ENCODE peak calls at places on chromosomes 6 and 20, in five cellular contexts. One of them, this sample, is unnamed.

GRCh38 chr6:29743568-29743967 is 20.3 kb downstream of the HLA-F start:
- DNase-seq in CD4-positive, alpha-beta T cell: no peak
- DNase-seq in hepatic stellate cell: no peak
- DNase-seq in endothelial cell: no peak
- DNase-seq in NCI-H2029: no peak
- DNase-seq in this sample: no peak

GRCh38 chr6:124073820-124074587 is 270.3 kb downstream of the NKAIN2 start:
- DNase-seq in NCI-H2029: no peak
- DNase-seq in hepatic stellate cell: no peak
- DNase-seq in CD4-positive, alpha-beta T cell: no peak
- DNase-seq in endothelial cell: no peak
- DNase-seq in this sample: no peak

GRCh38 chr20:35048739-35049138 is 43.9 kb downstream of the TRPC4AP start:
- DNase-seq in CD4-positive, alpha-beta T cell: no peak
- DNase-seq in endothelial cell: no peak
- DNase-seq in hepatic stellate cell: no peak
- DNase-seq in NCI-H2029: no peak
- DNase-seq in this sample: no peak

GRCh38 chr20:41011551-41012067 is 17.0 kb upstream of the TOP1 start:
- DNase-seq in hepatic stellate cell: no peak
- DNase-seq in CD4-positive, alpha-beta T cell: no peak
- DNase-seq in endothelial cell: no peak
- DNase-seq in NCI-H2029: no peak
- DNase-seq in this sample: no peak

GRCh38 chr6:113756290-113756665 is 100.9 kb upstream of the MARCKS start:
- DNase-seq in hepatic stellate cell: no peak
- DNase-seq in CD4-positive, alpha-beta T cell: no peak
- DNase-seq in endothelial cell: no peak
- DNase-seq in NCI-H2029: no peak
- DNase-seq in this sample: no peak

GRCh38 chr6:41638002-41638800 is at the start of gene MDFI:
- DNase-seq in CD4-positive, alpha-beta T cell: no peak
- DNase-seq in NCI-H2029: no peak
- DNase-seq in hepatic stellate cell: no peak
- DNase-seq in endothelial cell: peak; percentile 64
- DNase-seq in this sample: no peak

GRCh38 chr20:34068001-34068400 is 44.0 kb downstream of the EIF2S2 start:
- DNase-seq in CD4-positive, alpha-beta T cell: no peak
- DNase-seq in NCI-H2029: no peak
- DNase-seq in hepatic stellate cell: no peak
- DNase-seq in endothelial cell: no peak
- DNase-seq in this sample: no peak

GRCh38 chr6:47292944-47293343 is 16.8 kb downstream of the TNFRSF21 start:
- DNase-seq in NCI-H2029: no peak
- DNase-seq in endothelial cell: no peak
- DNase-seq in hepatic stellate cell: no peak
- DNase-seq in CD4-positive, alpha-beta T cell: no peak
- DNase-seq in this sample: no peak

GRCh38 chr20:41014557-41015088 is 14.0 kb upstream of the TOP1 start:
- DNase-seq in NCI-H2029: no peak
- DNase-seq in endothelial cell: no peak
- DNase-seq in hepatic stellate cell: no peak
- DNase-seq in CD4-positive, alpha-beta T cell: no peak
- DNase-seq in this sample: no peak

GRCh38 chr20:24444531-24445190 is 24.8 kb upstream of the SYNDIG1 start:
- DNase-seq in hepatic stellate cell: no peak
- DNase-seq in NCI-H2029: no peak
- DNase-seq in endothelial cell: no peak
- DNase-seq in CD4-positive, alpha-beta T cell: no peak
- DNase-seq in this sample: no peak

GRCh38 chr20:41275181-41275793 is 42.2 kb downstream of the ZHX3 start:
- DNase-seq in NCI-H2029: peak; percentile 3
- DNase-seq in endothelial cell: no peak
- DNase-seq in hepatic stellate cell: peak; percentile 44
- DNase-seq in CD4-positive, alpha-beta T cell: no peak
- DNase-seq in this sample: no peak

GRCh38 chr20:6768228-6769185 is 1.0 kb downstream of the BMP2 start:
- DNase-seq in endothelial cell: peak; percentile 35
- DNase-seq in CD4-positive, alpha-beta T cell: no peak
- DNase-seq in hepatic stellate cell: peak; percentile 32
- DNase-seq in NCI-H2029: no peak
- DNase-seq in this sample: no peak

GRCh38 chr6:135722679-135723078 is 128.8 kb upstream of the PDE7B start:
- DNase-seq in CD4-positive, alpha-beta T cell: no peak
- DNase-seq in hepatic stellate cell: peak; percentile 38
- DNase-seq in endothelial cell: no peak
- DNase-seq in NCI-H2029: no peak
- DNase-seq in this sample: no peak

GRCh38 chr6:149062653-149063348 is 254.7 kb upstream of the TAB2 start:
- DNase-seq in hepatic stellate cell: no peak
- DNase-seq in CD4-positive, alpha-beta T cell: no peak
- DNase-seq in NCI-H2029: no peak
- DNase-seq in endothelial cell: no peak
- DNase-seq in this sample: no peak

GRCh38 chr20:48732081-48732829 is 95.5 kb downstream of the PREX1 start:
- DNase-seq in hepatic stellate cell: no peak
- DNase-seq in NCI-H2029: no peak
- DNase-seq in CD4-positive, alpha-beta T cell: no peak
- DNase-seq in endothelial cell: no peak
- DNase-seq in this sample: no peak

GRCh38 chr6:42532038-42532669 is 31.7 kb upstream of the UBR2 start:
- DNase-seq in NCI-H2029: peak; percentile 51
- DNase-seq in endothelial cell: peak; percentile 14
- DNase-seq in CD4-positive, alpha-beta T cell: no peak
- DNase-seq in hepatic stellate cell: peak; percentile 53
- DNase-seq in this sample: no peak

GRCh38 chr6:130466052-130466743 is 100.4 kb downstream of the TMEM200A start:
- DNase-seq in CD4-positive, alpha-beta T cell: no peak
- DNase-seq in endothelial cell: no peak
- DNase-seq in hepatic stellate cell: no peak
- DNase-seq in NCI-H2029: no peak
- DNase-seq in this sample: no peak

GRCh38 chr6:41546866-41547798 is 951 bp downstream of the FOXP4 start:
- DNase-seq in endothelial cell: peak; percentile 57
- DNase-seq in hepatic stellate cell: peak; percentile 54
- DNase-seq in NCI-H2029: peak; percentile 17
- DNase-seq in CD4-positive, alpha-beta T cell: peak; percentile 25
- DNase-seq in this sample: no peak

GRCh38 chr20:17624551-17625245 is 54.8 kb downstream of the DSTN start:
- DNase-seq in hepatic stellate cell: no peak
- DNase-seq in CD4-positive, alpha-beta T cell: no peak
- DNase-seq in endothelial cell: no peak
- DNase-seq in NCI-H2029: no peak
- DNase-seq in this sample: no peak

GRCh38 chr6:111837641-111838500 is 35.4 kb downstream of the FYN start:
- DNase-seq in endothelial cell: no peak
- DNase-seq in CD4-positive, alpha-beta T cell: no peak
- DNase-seq in hepatic stellate cell: no peak
- DNase-seq in NCI-H2029: no peak
- DNase-seq in this sample: peak; percentile 60

GRCh38 chr6:122692175-122692598 is 82.0 kb downstream of the PKIB start:
- DNase-seq in NCI-H2029: no peak
- DNase-seq in hepatic stellate cell: peak; percentile 9
- DNase-seq in endothelial cell: no peak
- DNase-seq in CD4-positive, alpha-beta T cell: no peak
- DNase-seq in this sample: no peak

GRCh38 chr20:54049156-54049555 is 21.2 kb downstream of the BCAS1 start:
- DNase-seq in endothelial cell: no peak
- DNase-seq in NCI-H2029: no peak
- DNase-seq in CD4-positive, alpha-beta T cell: no peak
- DNase-seq in hepatic stellate cell: no peak
- DNase-seq in this sample: no peak

GRCh38 chr20:62308102-62308822 is 5.5 kb downstream of the ADRM1 start:
- DNase-seq in hepatic stellate cell: no peak
- DNase-seq in CD4-positive, alpha-beta T cell: no peak
- DNase-seq in endothelial cell: no peak
- DNase-seq in NCI-H2029: no peak
- DNase-seq in this sample: no peak

GRCh38 chr6:44221961-44222335 is 1.4 kb upstream of the SLC29A1 start:
- DNase-seq in endothelial cell: no peak
- DNase-seq in NCI-H2029: no peak
- DNase-seq in CD4-positive, alpha-beta T cell: no peak
- DNase-seq in hepatic stellate cell: no peak
- DNase-seq in this sample: no peak

GRCh38 chr6:136920858-136921520 is 1.1 kb upstream of the SLC35D3 start:
- DNase-seq in NCI-H2029: no peak
- DNase-seq in hepatic stellate cell: peak; percentile 30
- DNase-seq in endothelial cell: peak; percentile 10
- DNase-seq in CD4-positive, alpha-beta T cell: no peak
- DNase-seq in this sample: no peak

GRCh38 chr20:33630507-33630906 is 31.6 kb upstream of the C20orf144 start:
- DNase-seq in hepatic stellate cell: no peak
- DNase-seq in endothelial cell: no peak
- DNase-seq in NCI-H2029: no peak
- DNase-seq in CD4-positive, alpha-beta T cell: no peak
- DNase-seq in this sample: no peak

GRCh38 chr20:20259534-20259933 is 108.4 kb upstream of the INSM1 start:
- DNase-seq in CD4-positive, alpha-beta T cell: no peak
- DNase-seq in endothelial cell: no peak
- DNase-seq in NCI-H2029: no peak
- DNase-seq in hepatic stellate cell: no peak
- DNase-seq in this sample: no peak

GRCh38 chr6:18326001-18326400 is 61.1 kb upstream of the RNF144B start:
- DNase-seq in hepatic stellate cell: no peak
- DNase-seq in endothelial cell: no peak
- DNase-seq in NCI-H2029: no peak
- DNase-seq in CD4-positive, alpha-beta T cell: no peak
- DNase-seq in this sample: no peak

GRCh38 chr20:63594043-63594561 is 20.1 kb upstream of the HELZ2 start:
- DNase-seq in NCI-H2029: no peak
- DNase-seq in endothelial cell: no peak
- DNase-seq in CD4-positive, alpha-beta T cell: no peak
- DNase-seq in hepatic stellate cell: no peak
- DNase-seq in this sample: no peak

GRCh38 chr6:111813247-111814162 is 59.7 kb downstream of the FYN start:
- DNase-seq in endothelial cell: no peak
- DNase-seq in NCI-H2029: no peak
- DNase-seq in hepatic stellate cell: no peak
- DNase-seq in CD4-positive, alpha-beta T cell: no peak
- DNase-seq in this sample: no peak

GRCh38 chr20:51570755-51571469 is 28.4 kb upstream of the NFATC2 start:
- DNase-seq in CD4-positive, alpha-beta T cell: no peak
- DNase-seq in NCI-H2029: no peak
- DNase-seq in hepatic stellate cell: peak; percentile 56
- DNase-seq in endothelial cell: no peak
- DNase-seq in this sample: no peak

GRCh38 chr20:35773154-35773751 is 1.4 kb downstream of the PHF20 start:
- DNase-seq in NCI-H2029: no peak
- DNase-seq in hepatic stellate cell: no peak
- DNase-seq in CD4-positive, alpha-beta T cell: no peak
- DNase-seq in endothelial cell: peak; percentile 37
- DNase-seq in this sample: peak; percentile 46

GRCh38 chr6:109096198-109096597 is 891 bp downstream of the CEP57L1 start:
- DNase-seq in NCI-H2029: no peak
- DNase-seq in hepatic stellate cell: no peak
- DNase-seq in endothelial cell: no peak
- DNase-seq in CD4-positive, alpha-beta T cell: no peak
- DNase-seq in this sample: no peak

GRCh38 chr20:32168184-32168910 is 39.2 kb downstream of the PLAGL2 start:
- DNase-seq in hepatic stellate cell: no peak
- DNase-seq in CD4-positive, alpha-beta T cell: no peak
- DNase-seq in endothelial cell: no peak
- DNase-seq in NCI-H2029: peak; percentile 13
- DNase-seq in this sample: no peak

GRCh38 chr20:3420211-3420707 is 12.8 kb upstream of the DNAAF9 start:
- DNase-seq in hepatic stellate cell: no peak
- DNase-seq in NCI-H2029: peak; percentile 97
- DNase-seq in endothelial cell: no peak
- DNase-seq in CD4-positive, alpha-beta T cell: no peak
- DNase-seq in this sample: peak; percentile 62

GRCh38 chr20:39849664-39850063 is 839.4 kb downstream of the MAFB start:
- DNase-seq in NCI-H2029: peak; percentile 51
- DNase-seq in hepatic stellate cell: peak; percentile 44
- DNase-seq in CD4-positive, alpha-beta T cell: no peak
- DNase-seq in endothelial cell: no peak
- DNase-seq in this sample: no peak

GRCh38 chr6:30881987-30882763 is 2.1 kb upstream of the DDR1 start:
- DNase-seq in CD4-positive, alpha-beta T cell: no peak
- DNase-seq in hepatic stellate cell: peak; percentile 24
- DNase-seq in NCI-H2029: no peak
- DNase-seq in endothelial cell: no peak
- DNase-seq in this sample: no peak

GRCh38 chr6:3422457-3422816 is 34.4 kb downstream of the SLC22A23 start:
- DNase-seq in NCI-H2029: peak; percentile 70
- DNase-seq in CD4-positive, alpha-beta T cell: no peak
- DNase-seq in hepatic stellate cell: no peak
- DNase-seq in endothelial cell: no peak
- DNase-seq in this sample: no peak

GRCh38 chr20:63066506-63067265 is 59.9 kb upstream of the BHLHE23 start:
- DNase-seq in endothelial cell: no peak
- DNase-seq in CD4-positive, alpha-beta T cell: no peak
- DNase-seq in hepatic stellate cell: no peak
- DNase-seq in NCI-H2029: no peak
- DNase-seq in this sample: no peak

GRCh38 chr6:130778946-130779657 is 48.1 kb upstream of the SMLR1 start:
- DNase-seq in endothelial cell: no peak
- DNase-seq in NCI-H2029: no peak
- DNase-seq in hepatic stellate cell: peak; percentile 42
- DNase-seq in CD4-positive, alpha-beta T cell: no peak
- DNase-seq in this sample: no peak

This sample was measured in activated T-helper 1 cell treated with anti-CD3 and anti-CD28 coated beads, Interleukin-12 subunit alpha, Interleukin-12 subunit beta, Interleukin-2, Interleukin-4 antibody, amounts not matched to agents 30 ng/mL and 10 ng/mL and 1 ng/mL, durations not matched to agents 14 hours and 24 hours and 36 hours.